ENCODE peak calls at places on chromosomes 12 and 14, in five cellular contexts. Z is IMR-90; F is effector memory CD4-positive, alpha-beta T cell; V is HFF-Myc; G is Peyer's patch. X is an unnamed sample.

GRCh38 chr12:131421506-131422184 is 289.2 kb upstream of the SFSWAP start:
- DNase-seq in Z (no peak), F (no peak), V (no peak), G (no peak), X (no peak)

GRCh38 chr12:24738436-24738835 is 210.5 kb downstream of the BCAT1 start:
- DNase-seq in Z (peak), F (no peak), V (no peak), G (no peak), X (no peak)

GRCh38 chr12:47739959-47740358 is 14.7 kb upstream of the ENDOU start:
- DNase-seq in Z (no peak), F (no peak), V (no peak), G (peak), X (no peak)

GRCh38 chr12:98973395-98973794 is 328.3 kb downstream of the APAF1 start:
- DNase-seq in Z (no peak), F (no peak), V (no peak), G (no peak), X (peak)

GRCh38 chr12:27549231-27549800 is 25.3 kb downstream of the PPFIBP1 start:
- DNase-seq in Z (peak), F (no peak), V (no peak), G (no peak), X (no peak)

GRCh38 chr12:121579190-121579791 is 1.5 kb downstream of the KDM2B start:
- DNase-seq in Z (no peak), F (peak), V (no peak), G (peak), X (no peak)

GRCh38 chr14:104647467-104648063 is 41.9 kb upstream of the INF2 start:
- DNase-seq in Z (no peak), F (no peak), V (no peak), G (no peak), X (no peak)

GRCh38 chr12:46214668-46215429 is 54.0 kb downstream of the SLC38A1 start:
- DNase-seq in Z (peak), F (peak), V (no peak), G (peak), X (no peak)

GRCh38 chr14:23551266-23552028 is at the start of gene ZFHX2:
- DNase-seq in Z (peak), F (peak), V (no peak), G (peak), X (no peak)

GRCh38 chr14:50957296-50957695 is 13.0 kb upstream of the PYGL start:
- DNase-seq in Z (peak), F (no peak), V (no peak), G (no peak), X (no peak)

GRCh38 chr12:95838125-95838524 is 20.6 kb upstream of the SNRPF start:
- DNase-seq in Z (peak), F (no peak), V (peak), G (no peak), X (no peak)

GRCh38 chr12:93176610-93177126 is 201.1 kb upstream of the NUDT4 start:
- DNase-seq in Z (no peak), F (no peak), V (no peak), G (no peak), X (no peak)

GRCh38 chr12:121534495-121535148 is 46.2 kb downstream of the KDM2B start:
- DNase-seq in Z (no peak), F (peak), V (no peak), G (no peak), X (no peak)

DNA sequence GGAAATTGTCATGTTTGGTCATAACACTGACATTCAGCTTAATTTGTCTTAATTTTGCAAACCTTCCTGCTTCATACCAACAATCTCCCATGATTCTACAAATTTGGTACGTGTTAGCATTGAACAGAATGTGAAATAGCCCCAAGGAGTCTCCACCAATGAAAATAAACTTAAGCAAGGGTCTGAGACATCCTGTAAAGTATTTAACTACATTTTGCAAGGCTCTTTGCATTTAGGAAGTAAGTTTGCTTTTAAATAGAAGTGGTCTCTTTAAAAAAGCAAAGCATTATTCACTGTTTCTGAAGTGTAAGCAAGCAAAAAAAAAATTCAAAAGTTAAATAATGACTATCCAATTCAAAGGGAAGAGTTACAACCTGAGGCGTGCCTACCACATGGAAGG is 79.9 kb downstream of the WASHC3 start:
- DNase-seq in Z (no peak), F (no peak), V (no peak), G (no peak), X (no peak)
- H3K4me3 ChIP-seq in Z (no peak), F (no peak), V (no peak), G (no peak), X (no peak)

DNA sequence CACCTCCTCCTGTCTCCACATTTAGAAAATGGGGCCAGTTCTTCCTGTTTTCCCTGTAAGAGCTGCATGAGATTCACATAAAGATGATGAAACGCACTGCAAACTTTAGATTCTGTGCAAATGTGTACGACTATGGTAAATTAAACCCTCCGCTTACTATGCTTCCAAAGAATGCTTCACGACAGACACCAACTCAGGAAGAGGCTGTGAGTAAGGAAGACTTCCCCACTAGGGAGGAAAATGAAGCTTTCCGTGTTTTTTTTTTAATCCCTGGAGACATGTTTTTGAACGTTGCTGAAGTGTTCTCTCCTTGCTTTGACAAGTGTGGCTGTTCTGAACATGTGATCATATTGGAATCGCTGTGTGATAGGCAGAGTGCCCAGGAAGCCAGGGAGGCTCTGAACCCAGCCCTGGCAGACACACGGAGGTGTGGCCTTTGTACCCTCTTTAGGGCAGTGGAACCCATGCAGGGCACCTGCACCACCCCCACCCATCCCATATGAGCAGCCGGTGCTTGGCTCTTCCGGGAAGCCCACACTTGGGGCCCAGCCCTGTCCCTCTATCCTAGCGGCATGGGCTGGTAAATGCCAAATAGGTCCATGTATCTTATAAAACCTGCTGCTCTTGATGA is 7.5 kb upstream of the SYNE3 start:
- DNase-seq in Z (peak), F (no peak), V (no peak), G (peak), X (no peak)
- H3K4me3 ChIP-seq in Z (no peak), F (peak), V (no peak), G (no peak), X (no peak)

DNA sequence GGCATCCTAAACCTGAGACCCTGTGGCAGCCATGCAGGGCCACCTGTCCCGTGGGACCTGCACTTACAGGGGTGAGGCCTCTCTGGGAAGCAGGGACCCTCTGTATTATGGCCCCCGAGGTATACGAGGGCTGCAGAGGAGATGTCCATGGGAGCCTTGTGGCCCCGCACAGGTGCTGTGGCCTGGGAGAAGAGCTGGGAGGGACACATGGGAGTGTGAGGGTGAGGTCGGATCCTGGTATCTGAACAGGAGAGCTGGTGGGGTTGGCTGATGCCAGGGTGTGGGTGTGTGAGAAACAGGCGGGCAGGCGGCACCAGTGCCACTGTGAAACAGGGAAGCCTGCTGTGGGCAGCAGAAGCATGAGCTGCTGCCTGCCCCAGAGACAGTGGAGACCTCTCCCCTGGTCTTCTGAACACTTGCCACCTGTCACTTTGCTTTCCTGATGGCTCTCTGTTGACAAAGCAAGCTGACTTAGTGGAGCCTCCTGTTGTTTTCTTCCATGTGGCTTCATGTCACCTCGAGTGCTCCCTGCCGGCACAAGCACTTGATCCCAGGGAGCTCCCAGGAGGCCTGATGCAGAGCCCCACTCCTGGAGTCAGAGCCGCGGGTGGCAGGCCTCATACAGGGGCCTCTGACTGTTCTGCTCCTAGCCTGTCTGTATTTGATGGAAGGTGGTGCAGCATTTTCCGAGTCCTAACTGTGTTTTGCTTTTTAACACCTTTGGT is 19.8 kb upstream of the AMN start:
- DNase-seq in Z (no peak), F (no peak), V (no peak), G (no peak), X (no peak)
- H3K4me3 ChIP-seq in Z (no peak), F (no peak), V (no peak), G (no peak), X (no peak)

GRCh38 chr14:32933943-32934890 is 4.5 kb upstream of the NPAS3 start:
- DNase-seq in Z (no peak), F (no peak), V (no peak), G (no peak), X (no peak)

GRCh38 chr14:32932302-32932920 is 6.3 kb upstream of the NPAS3 start:
- DNase-seq in Z (no peak), F (no peak), V (no peak), G (no peak), X (no peak)

GRCh38 chr14:32932921-32933622 is 5.6 kb upstream of the NPAS3 start:
- DNase-seq in Z (no peak), F (no peak), V (no peak), G (no peak), X (no peak)

GRCh38 chr14:32933623-32933942 is 5.1 kb upstream of the NPAS3 start:
- DNase-seq in Z (no peak), F (no peak), V (no peak), G (no peak), X (no peak)

GRCh38 chr14:32934891-32935633 is 3.6 kb upstream of the NPAS3 start:
- DNase-seq in Z (no peak), F (no peak), V (no peak), G (no peak), X (no peak)
- H3K4me3 ChIP-seq in Z (no peak), F (no peak), V (peak), G (peak), X (peak)

GRCh38 chr12:125988545-125988944 is 923.3 kb downstream of the AACS start:
- DNase-seq in Z (no peak), F (no peak), V (no peak), G (no peak), X (no peak)

GRCh38 chr12:125981610-125982253 is 916.5 kb downstream of the AACS start:
- DNase-seq in Z (no peak), F (no peak), V (no peak), G (no peak), X (no peak)

GRCh38 chr12:125989716-125990115 is 924.5 kb downstream of the AACS start:
- DNase-seq in Z (no peak), F (no peak), V (no peak), G (no peak), X (no peak)

GRCh38 chr12:125983094-125983783 is 918.0 kb downstream of the AACS start:
- DNase-seq in Z (no peak), F (no peak), V (no peak), G (peak), X (no peak)

DNA sequence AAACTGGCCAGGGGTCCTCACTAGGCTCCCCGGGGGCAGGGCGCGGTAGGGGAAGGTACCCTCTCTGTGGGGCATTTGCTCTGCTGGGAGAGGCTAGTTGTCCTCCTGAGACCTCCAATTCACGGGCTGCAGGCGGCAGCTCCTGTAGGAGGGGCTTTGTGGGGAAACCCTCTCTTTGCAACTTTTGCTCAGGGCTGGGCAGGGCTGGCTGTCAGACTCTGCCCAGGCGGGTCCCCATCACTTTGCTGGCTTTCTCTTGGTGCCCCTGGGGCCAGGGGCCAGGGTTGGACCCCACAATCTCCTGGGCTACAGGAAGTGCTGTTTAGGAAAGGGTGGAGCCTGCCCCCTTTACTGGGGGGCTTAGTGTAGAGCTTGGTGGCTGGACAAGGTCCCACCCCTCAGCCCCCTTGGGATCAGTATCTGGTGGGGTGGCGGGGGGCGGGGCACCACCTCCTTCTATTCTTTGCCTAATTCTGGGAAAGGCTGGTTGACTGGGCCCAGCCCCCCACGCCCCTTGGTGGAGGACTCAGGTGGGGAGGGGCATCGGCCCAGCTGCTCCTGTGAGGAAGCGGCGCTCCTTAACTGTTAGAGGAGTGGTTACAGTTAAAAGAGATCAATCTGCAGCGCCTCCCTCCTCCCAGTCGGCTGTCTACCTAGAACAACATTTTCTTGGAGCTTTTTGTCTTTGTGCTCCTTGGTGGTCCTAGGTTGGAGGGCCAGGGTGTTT is 918.7 kb downstream of the AACS start:
- DNase-seq in Z (no peak), F (no peak), V (no peak), G (no peak), X (no peak)
- H3K4me3 ChIP-seq in Z (no peak), F (no peak), V (no peak), G (peak), X (no peak)

X was measured in AG09309.